ENCODE peak calls at places on chromosomes 6 and 20, in four cellular contexts. S is IMR-90, P is endothelial cell of umbilical vein, B is K562. I is an unnamed sample.

GRCh38 chr6:38349795-38350194 is 289.9 kb downstream of the BTBD9 start:
- DNase-seq in S (peak; percentile 90), P (no peak), B (no peak), I (no peak)

GRCh38 chr20:38300433-38300832 is 3.5 kb upstream of the BPI start:
- DNase-seq in S (no peak), P (no peak), B (no peak), I (no peak)

GRCh38 chr20:45229264-45230056 is 8.3 kb downstream of the SEMG2 start:
- DNase-seq in S (no peak), P (no peak), B (peak; percentile 60), I (no peak)

GRCh38 chr6:11083491-11083890 is 10.1 kb upstream of the SMIM13 start:
- DNase-seq in S (peak; percentile 89), P (no peak), B (no peak), I (no peak)

GRCh38 chr6:37052027-37052628 is 46.7 kb downstream of the FGD2 start:
- DNase-seq in S (no peak), P (no peak), B (peak; percentile 69), I (no peak)

GRCh38 chr6:23663652-23664051 is 462.4 kb upstream of the NRSN1 start:
- DNase-seq in S (no peak), P (no peak), B (no peak), I (no peak)

GRCh38 chr6:37137881-37138568 is 31.9 kb upstream of the PIM1 start:
- DNase-seq in S (peak; percentile 83), P (no peak), B (no peak), I (no peak)

GRCh38 chr6:118660218-118660569 is 8.8 kb upstream of the CEP85L start:
- DNase-seq in S (no peak), P (peak; percentile 48), B (peak; percentile 72), I (no peak)

GRCh38 chr6:3841066-3841454 is 8.1 kb upstream of the FAM50B start:
- DNase-seq in S (no peak), P (no peak), B (no peak), I (no peak)
- H3K27ac ChIP-seq in S (peak overlapping the region; percentile 2), P (no peak overlapping the region), B (no peak overlapping the region), I (peak overlapping the region; percentile 23)

DNA sequence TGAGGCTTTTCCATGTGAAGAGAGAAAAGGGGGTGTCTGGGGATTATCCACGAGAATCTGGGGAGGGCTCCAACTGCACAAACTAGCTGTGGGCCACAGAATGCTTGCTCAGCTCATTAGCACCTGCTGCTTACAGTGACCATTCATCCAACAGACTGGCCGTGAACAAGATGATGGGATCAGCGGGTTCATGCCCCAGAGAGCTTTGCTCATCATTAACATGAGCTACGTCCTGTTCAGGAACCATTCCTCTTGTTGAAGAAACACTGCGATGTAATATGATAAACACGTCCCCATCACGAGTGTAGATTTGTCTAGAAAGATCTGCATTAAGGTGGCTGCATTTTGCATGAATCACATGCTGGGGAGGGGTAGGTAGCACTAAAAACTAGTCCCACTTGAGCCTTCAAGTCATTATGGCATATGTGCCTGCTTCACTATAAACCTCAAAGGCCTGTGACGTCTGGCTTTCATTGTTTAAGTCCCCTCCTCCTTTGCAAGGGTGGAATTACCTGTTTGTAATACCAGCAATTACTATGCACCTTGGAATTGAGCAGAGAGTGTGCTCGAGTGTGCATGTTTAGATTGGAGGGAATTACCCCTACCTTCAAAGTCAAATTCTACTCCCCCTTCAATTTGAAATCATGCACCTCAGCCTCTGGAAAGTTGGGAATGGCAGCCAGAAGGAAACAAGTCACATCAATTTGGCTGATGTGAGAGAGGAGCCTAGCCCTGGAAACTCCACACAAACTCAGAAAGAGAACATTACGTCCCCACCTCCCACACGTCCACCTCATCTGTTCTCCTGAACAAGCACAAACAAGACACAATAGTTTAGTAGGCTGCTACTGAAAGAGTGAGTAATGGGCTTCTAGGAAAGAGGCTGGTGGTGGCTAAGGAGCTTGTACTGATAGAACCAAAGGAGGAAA is 3.7 kb downstream of the PLAGL2 start:
- DNase-seq in S (no peak), P (no peak), B (no peak), I (no peak)
- H3K4me2 ChIP-seq in S (no peak overlapping the region), P (no peak overlapping the region), B (peak overlapping the region; percentile 23), I (peak overlapping the region; percentile 95)

GRCh38 chr6:22253955-22254655 is 42.7 kb downstream of the PRL start:
- DNase-seq in S (no peak), P (no peak), B (no peak), I (no peak)
- H3K9me1 ChIP-seq in S (no peaks in the 10 kb centered on the region), P (no peaks in the 10 kb centered on the region), B (no peaks in the 10 kb centered on the region), I (no peaks in the 10 kb centered on the region)

DNA sequence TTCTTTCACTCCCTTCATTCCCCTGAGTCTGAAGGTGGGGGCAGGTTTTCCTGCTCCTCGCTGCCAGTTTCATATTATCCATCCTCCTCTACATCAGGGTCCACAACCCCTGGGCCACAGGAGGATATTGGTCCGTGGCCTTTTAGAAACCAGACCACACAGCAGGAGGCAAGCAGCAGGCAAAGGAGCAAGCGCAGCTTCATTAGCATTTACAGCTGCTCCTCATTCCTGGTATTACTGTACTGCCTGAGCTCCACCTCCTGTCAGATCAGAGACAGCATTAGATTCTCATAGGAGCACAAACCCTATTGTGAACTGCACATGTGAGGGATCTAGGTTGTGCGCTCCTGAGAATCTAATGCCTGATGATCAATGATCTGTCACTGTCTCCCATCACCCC is 380.3 kb downstream of the ARHGAP18 start:
- DNase-seq in S (no peak), P (no peak), B (no peak), I (no peak)
- H3K27ac ChIP-seq in S (no peak overlapping the region), P (no peak overlapping the region), B (no peak overlapping the region), I (no peak overlapping the region)

GRCh38 chr20:23399568-23400241 is 21.6 kb downstream of the NAPB start:
- DNase-seq in S (peak; percentile 58), P (no peak), B (no peak), I (no peak)

GRCh38 chr20:23404196-23404595 is 17.1 kb downstream of the NAPB start:
- DNase-seq in S (peak; percentile 67), P (no peak), B (no peak), I (no peak)

GRCh38 chr20:23403721-23404120 is 17.6 kb downstream of the NAPB start:
- DNase-seq in S (peak; percentile 71), P (no peak), B (no peak), I (no peak)

GRCh38 chr20:23397961-23398360 is 23.3 kb downstream of the NAPB start:
- DNase-seq in S (peak; percentile 69), P (peak; percentile 88), B (no peak), I (no peak)

GRCh38 chr20:23401051-23401450 is 20.2 kb downstream of the NAPB start:
- DNase-seq in S (no peak), P (no peak), B (no peak), I (no peak)
- H3K4me2 ChIP-seq in S (no peak overlapping the region), P (no peak overlapping the region), B (no peak overlapping the region), I (no peak overlapping the region)

GRCh38 chr6:137403443-137403842 is 90.8 kb downstream of the OLIG3 start:
- DNase-seq in S (no peak), P (no peak), B (no peak), I (no peak)

GRCh38 chr6:137409378-137409777 is 84.8 kb downstream of the OLIG3 start:
- DNase-seq in S (no peak), P (no peak), B (no peak), I (no peak)

GRCh38 chr6:137407816-137408215 is 86.4 kb downstream of the OLIG3 start:
- DNase-seq in S (no peak), P (no peak), B (no peak), I (no peak)

GRCh38 chr6:137403855-137404254 is 90.3 kb downstream of the OLIG3 start:
- DNase-seq in S (no peak), P (no peak), B (no peak), I (no peak)

DNA sequence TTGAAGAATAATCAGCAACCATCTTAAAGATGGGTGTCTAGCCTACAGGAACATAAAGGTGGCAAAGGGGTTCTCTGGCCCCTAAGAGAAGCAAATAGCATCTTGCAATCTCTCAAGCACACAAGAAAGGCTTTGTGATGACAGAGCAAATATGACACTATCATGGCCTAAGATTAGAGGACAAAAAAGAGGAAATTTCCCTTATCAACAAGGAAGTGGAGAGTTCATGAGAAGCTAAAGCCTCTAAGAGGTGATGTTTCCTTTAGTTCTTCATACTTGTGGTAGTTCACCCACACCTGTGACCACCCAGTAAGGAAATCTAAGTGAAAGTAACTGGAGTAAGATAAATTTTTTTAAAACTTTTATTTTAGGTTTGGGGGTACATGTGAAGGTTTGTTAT is 88.4 kb downstream of the OLIG3 start:
- DNase-seq in S (no peak), P (no peak), B (no peak), I (no peak)
- H3K9me1 ChIP-seq in S (no peaks in the 10 kb centered on the region), P (no peaks in the 10 kb centered on the region), B (no peaks in the 10 kb centered on the region), I (no peaks in the 10 kb centered on the region)

GRCh38 chr20:46710149-46710913 is 882 bp downstream of the SLC2A10 start:
- DNase-seq in S (no peak), P (no peak), B (no peak), I (no peak)

GRCh38 chr20:46708172-46708860 is 1.1 kb upstream of the SLC2A10 start:
- DNase-seq in S (no peak), P (no peak), B (no peak), I (no peak)

GRCh38 chr20:46709055-46709458 is 392 bp upstream of the SLC2A10 start:
- DNase-seq in S (no peak), P (no peak), B (no peak), I (no peak)

GRCh38 chr20:46712056-46712636 is 2.7 kb downstream of the SLC2A10 start:
- DNase-seq in S (no peak), P (no peak), B (no peak), I (no peak)

GRCh38 chr20:46709459-46710148 is at the start of gene SLC2A10:
- DNase-seq in S (peak; percentile 61), P (peak; percentile 49), B (peak; percentile 47), I (no peak)
- H3K27ac ChIP-seq in S (peak within 1 kb of the TSS; percentile 89), P (peak within 1 kb of the TSS; percentile 3), B (peak within 1 kb of the TSS; percentile 11), I (no peak within 1 kb of the TSS)

DNA sequence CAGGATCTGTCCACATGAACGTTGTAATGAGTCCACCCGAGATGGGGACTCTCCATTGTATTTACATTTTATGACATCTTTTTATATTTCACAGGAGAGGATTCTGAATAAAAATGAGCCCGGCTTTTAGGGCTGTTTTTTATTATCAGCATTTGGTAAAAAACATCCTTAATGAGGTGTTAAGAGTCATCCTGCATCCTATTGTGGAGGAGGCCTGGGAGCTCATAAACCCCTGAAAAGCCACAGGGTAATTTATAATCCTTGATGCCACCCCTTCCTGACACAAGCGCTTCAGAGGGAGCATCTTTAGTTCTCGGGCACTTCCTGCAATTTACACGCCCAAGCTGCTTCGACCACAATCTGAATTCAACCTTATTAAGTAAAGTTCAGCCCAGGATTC is 74.2 kb upstream of the SALL4 start:
- DNase-seq in S (no peak), P (no peak), B (no peak), I (no peak)
- H3K4me2 ChIP-seq in S (no peak overlapping the region), P (no peak overlapping the region), B (no peak overlapping the region), I (no peak overlapping the region)

I was measured in keratinocyte.